ENCODE peak calls at places on chromosomes 6 and 20, in six cellular contexts. L is HFF-Myc; I is IMR-90; D is heart right ventricle; C is CD8-positive, alpha-beta T cell; P is AG04450. E is an unnamed sample.

GRCh38 chr20:2217857-2218529 is 77.8 kb upstream of the TGM3 start:
- DNase-seq in L (no peak), I (no peak), D (peak; percentile 13), C (no peak), P (no peak), E (no peak)

GRCh38 chr6:122393339-122393896 is 6.0 kb upstream of the HSF2 start:
- DNase-seq in L (no peak), I (no peak), D (no peak), C (no peak), P (no peak), E (no peak)

GRCh38 chr6:13368716-13369115 is 40.4 kb upstream of the TBC1D7 start:
- DNase-seq in L (no peak), I (peak; percentile 17), D (no peak), C (no peak), P (no peak), E (no peak)

GRCh38 chr6:137407816-137408215 is 86.4 kb downstream of the OLIG3 start:
- DNase-seq in L (no peak), I (no peak), D (no peak), C (no peak), P (no peak), E (no peak)

GRCh38 chr20:61848851-61849250 is 216.8 kb downstream of the TAF4 start:
- DNase-seq in L (no peak), I (no peak), D (no peak), C (no peak), P (no peak), E (no peak)

GRCh38 chr6:143164565-143165105 is 103.9 kb downstream of the AIG1 start:
- DNase-seq in L (no peak), I (no peak), D (no peak), C (no peak), P (no peak), E (no peak)

GRCh38 chr6:139027620-139028182 is 844 bp upstream of the ABRACL start:
- DNase-seq in L (no peak), I (peak; percentile 63), D (no peak), C (no peak), P (no peak), E (no peak)

GRCh38 chr6:140542858-140543257 is 1168.4 kb upstream of the CITED2 start:
- DNase-seq in L (no peak), I (no peak), D (no peak), C (no peak), P (no peak), E (no peak)

GRCh38 chr20:18983796-18984195 is 170.2 kb downstream of the SCP2D1 start:
- DNase-seq in L (no peak), I (no peak), D (no peak), C (no peak), P (no peak), E (no peak)

GRCh38 chr6:125863023-125863422 is 72.3 kb downstream of the NCOA7 start:
- DNase-seq in L (no peak), I (no peak), D (no peak), C (no peak), P (no peak), E (no peak)

GRCh38 chr6:141914646-141915045 is 218.1 kb upstream of the GJE1 start:
- DNase-seq in L (no peak), I (peak; percentile 7), D (no peak), C (no peak), P (no peak), E (no peak)

GRCh38 chr6:17710331-17710730 is 3.6 kb upstream of the NUP153 start:
- DNase-seq in L (no peak), I (peak; percentile 85), D (no peak), C (no peak), P (peak; percentile 49), E (no peak)

GRCh38 chr6:15008269-15008668 is 237.6 kb upstream of the JARID2 start:
- DNase-seq in L (no peak), I (no peak), D (no peak), C (no peak), P (no peak), E (no peak)

GRCh38 chr6:139204978-139205377 is 70.1 kb downstream of the HECA start:
- DNase-seq in L (no peak), I (no peak), D (no peak), C (no peak), P (no peak), E (no peak)

GRCh38 chr6:95280690-95281273 is 296.6 kb upstream of the MANEA start:
- DNase-seq in L (no peak), I (peak; percentile 36), D (peak; percentile 9), C (no peak), P (no peak), E (no peak)

GRCh38 chr6:166422201-166422940 is 39.6 kb upstream of the MPC1 start:
- DNase-seq in L (no peak), I (no peak), D (no peak), C (no peak), P (no peak), E (no peak)

GRCh38 chr20:32992015-32992641 is 12.1 kb downstream of the SUN5 start:
- DNase-seq in L (no peak), I (no peak), D (no peak), C (no peak), P (no peak), E (no peak)

GRCh38 chr6:92376711-92377110 is 1042.6 kb downstream of the EPHA7 start:
- DNase-seq in L (no peak), I (peak; percentile 2), D (no peak), C (no peak), P (no peak), E (no peak)

DNA sequence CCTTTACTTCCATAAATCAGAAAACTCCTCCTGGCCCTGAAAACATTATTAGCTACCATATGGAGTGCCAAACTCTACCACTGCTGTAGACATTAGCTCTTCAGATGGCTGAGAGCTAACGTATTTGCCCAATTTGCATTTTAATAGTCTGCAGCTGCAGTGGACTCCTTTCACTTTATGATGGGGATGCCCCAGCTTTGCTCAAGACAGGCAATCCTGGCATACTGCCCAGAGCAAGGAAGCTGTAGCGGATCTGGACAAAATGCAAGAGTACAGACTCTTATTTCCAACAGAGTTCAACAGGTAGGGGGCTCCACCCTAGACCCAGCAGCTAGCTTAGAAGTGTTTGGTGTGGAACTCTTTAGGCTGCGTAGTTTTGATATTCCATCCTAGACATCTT is 246.7 kb downstream of the FOXC1 start:
- DNase-seq in L (peak; percentile 66), I (peak; percentile 75), D (peak; percentile 20), C (no peak), P (no peak), E (no peak)
- TF ChIP-seq CTCF in L (no peak), I (no peak), D (no peak), C (no peak), P (no peak), E (no peak)

DNA sequence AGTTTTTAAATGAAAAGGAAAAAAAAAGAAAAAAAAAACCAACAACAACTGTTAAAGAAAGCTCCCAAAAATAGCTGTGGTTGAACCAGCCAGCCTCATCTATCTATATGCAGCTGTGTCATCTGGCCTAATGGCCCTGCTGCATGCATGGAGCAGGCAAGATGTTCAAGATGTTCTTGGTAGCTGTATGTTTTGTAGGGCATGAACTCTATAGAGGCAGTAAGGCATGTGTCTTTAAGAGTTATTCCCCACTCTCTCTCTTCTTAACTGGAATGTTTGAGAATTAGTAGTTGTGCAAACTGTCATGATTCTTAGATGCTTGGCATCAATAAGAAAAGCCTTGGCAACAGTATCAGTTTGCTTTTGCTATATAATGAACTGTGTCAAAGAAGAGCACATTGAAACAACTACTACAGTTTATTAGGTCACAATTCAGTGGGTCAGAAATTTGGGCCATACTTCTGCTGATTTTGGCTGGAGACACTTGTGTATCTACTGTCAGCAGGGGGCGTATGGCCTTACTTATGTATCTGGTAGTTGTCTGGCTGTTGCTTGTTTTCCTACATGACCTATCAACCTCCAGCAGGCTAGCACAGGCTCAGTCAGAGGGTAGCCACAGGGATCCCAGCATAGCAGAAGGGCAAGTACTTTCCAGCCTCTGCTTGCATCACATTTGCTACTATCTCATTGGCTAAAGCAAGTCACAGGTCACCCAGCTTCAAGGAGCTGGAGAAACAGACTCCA is 56.1 kb upstream of the LAMP5 start:
- DNase-seq in L (no peak), I (peak; percentile 20), D (no peak), C (no peak), P (no peak), E (no peak)
- TF ChIP-seq CTCF in L (peak; percentile 42), I (peak; percentile 19), D (no peak), C (no peak), P (peak; percentile 34), E (peak; percentile 32)

GRCh38 chr6:10424005-10424404 is 9.1 kb upstream of the TFAP2A start:
- DNase-seq in L (no peak), I (no peak), D (no peak), C (no peak), P (no peak), E (no peak)
- TF ChIP-seq CTCF in L (peak; percentile 18), I (peak; percentile 10), D (no peak), C (no peak), P (peak; percentile 21), E (peak; percentile 45)

DNA sequence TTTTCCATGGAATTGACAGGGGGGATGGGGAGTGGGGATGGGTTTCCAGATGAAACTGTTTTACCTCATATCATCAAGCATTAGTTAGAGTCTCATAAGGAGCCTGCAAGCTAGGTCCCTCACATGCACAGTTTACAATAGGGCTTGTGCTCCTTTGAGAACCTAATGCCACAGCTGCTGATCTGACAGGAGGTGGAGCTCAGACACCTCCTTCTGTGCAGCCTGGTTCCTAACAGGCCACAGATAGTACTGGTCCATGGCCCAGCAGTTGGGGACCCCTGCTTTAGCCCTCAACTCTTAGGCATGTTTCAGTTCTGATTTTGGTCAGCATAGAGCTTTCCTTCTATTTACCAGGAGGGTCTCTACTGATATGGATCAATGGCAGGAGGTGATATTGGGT is 251.6 kb downstream of the LAMA2 start:
- DNase-seq in L (no peak), I (no peak), D (no peak), C (no peak), P (no peak), E (no peak)
- TF ChIP-seq CTCF in L (no peak), I (no peak), D (peak; percentile 41), C (no peak), P (no peak), E (no peak)

DNA sequence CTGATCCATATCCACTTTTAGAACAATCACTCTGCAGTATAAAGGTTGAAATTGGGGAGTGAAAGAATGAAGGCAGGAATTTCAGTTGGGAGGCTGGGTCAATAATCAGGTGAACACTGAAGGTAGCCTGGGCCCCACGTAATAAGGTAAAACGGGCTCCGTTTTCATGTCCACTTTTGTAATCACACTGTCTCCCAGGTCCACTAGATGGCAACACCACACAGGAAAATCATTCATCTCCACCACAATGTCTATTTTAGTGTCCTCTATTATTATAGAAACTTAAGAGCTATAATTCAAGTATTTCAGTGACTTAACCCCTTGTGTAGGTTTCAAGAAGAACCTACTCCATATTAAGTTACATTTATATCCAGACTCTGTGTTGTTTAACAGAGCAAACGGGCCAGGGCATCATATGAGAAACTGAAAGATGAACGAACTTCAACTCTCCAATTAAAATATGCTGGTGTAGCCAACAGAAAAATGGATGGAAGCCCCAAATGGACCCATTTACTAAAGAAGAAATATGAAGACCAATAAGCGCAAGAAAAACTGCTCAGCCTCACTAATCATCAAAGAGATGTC is 45.9 kb upstream of the MC3R start:
- DNase-seq in L (no peak), I (no peak), D (no peak), C (no peak), P (no peak), E (no peak)
- TF ChIP-seq CTCF in L (peak; percentile 26), I (peak; percentile 28), D (peak; percentile 41), C (no peak), P (peak; percentile 21), E (no peak)

DNA sequence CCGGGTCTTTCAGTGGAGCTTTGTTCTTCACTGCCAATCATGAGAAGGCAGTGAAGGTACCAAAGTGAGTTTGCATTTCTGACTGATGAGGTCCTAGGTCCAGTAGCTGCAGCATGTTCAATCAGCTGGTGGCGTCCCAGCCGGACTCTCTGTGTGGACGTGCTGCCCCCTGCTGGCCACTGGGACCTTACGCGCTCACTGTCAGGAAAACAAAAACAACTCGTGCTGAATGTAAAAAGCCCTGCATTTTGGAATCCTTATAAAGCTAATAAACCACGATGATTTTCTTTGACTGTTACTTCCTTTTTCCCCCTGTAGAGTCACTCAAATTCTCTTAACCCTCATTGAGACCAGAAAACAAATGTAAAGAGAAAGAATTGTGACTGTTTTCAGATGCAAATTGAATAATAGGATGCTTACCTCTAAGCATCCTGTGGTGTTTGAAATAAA is 4.9 kb upstream of the CD24 start:
- DNase-seq in L (peak; percentile 56), I (peak; percentile 76), D (peak; percentile 79), C (peak; percentile 48), P (peak; percentile 55), E (peak; percentile 88)
- TF ChIP-seq CTCF in L (peak; percentile 98), I (peak; percentile 97), D (peak; percentile 89), C (peak; percentile 87), P (peak; percentile 98), E (peak; percentile 97)